ENCODE peak calls at places on chromosomes 11 and 22, in eight cellular contexts. O is spleen, W is GM12865, B is choroid plexus epithelial cell, X is mammary epithelial cell, S is lower lobe of right lung, N is MM.1S, Y is dorsolateral prefrontal cortex. T is an unnamed sample.
A peak's percentile ranks its signal among the peaks of the same experiment; 100 is the strongest.

GRCh38 chr11:34629711-34630110 is 8.8 kb downstream of the EHF start:
- DNase-seq in O (no peak), W (no peak), B (no peak), X (no peak), S (no peak), N (no peak), Y (no peak), T (no peak)

GRCh38 chr11:19524171-19524671 is 188.4 kb upstream of the NAV2 start:
- DNase-seq in O (no peak), W (no peak), B (peak; percentile 62), X (no peak), S (no peak), N (no peak), Y (peak; percentile 76), T (peak; percentile 1)

GRCh38 chr11:71563401-71563800 is 2.0 kb upstream of the KRTAP5-10 start:
- DNase-seq in O (no peak), W (peak; percentile 74), B (peak; percentile 78), X (peak; percentile 55), S (no peak), N (peak; percentile 38), Y (peak; percentile 14), T (peak; percentile 72)

GRCh38 chr11:112292785-112293407 is 32.2 kb upstream of the PLET1 start:
- DNase-seq in O (no peak), W (no peak), B (peak; percentile 95), X (peak; percentile 80), S (no peak), N (no peak), Y (no peak), T (peak; percentile 81)

GRCh38 chr22:25406510-25407210 is 157.8 kb upstream of the GRK3 start:
- DNase-seq in O (no peak), W (no peak), B (no peak), X (no peak), S (no peak), N (no peak), Y (no peak), T (no peak)

GRCh38 chr22:43570531-43571144 is 158.8 kb downstream of the MPPED1 start:
- DNase-seq in O (no peak), W (no peak), B (no peak), X (no peak), S (no peak), N (no peak), Y (no peak), T (no peak)

GRCh38 chr11:27626269-27626937 is 73.9 kb downstream of the BDNF start:
- DNase-seq in O (no peak), W (no peak), B (no peak), X (no peak), S (no peak), N (no peak), Y (no peak), T (no peak)

GRCh38 chr11:130178992-130179391 is 19.4 kb downstream of the ST14 start:
- DNase-seq in O (no peak), W (no peak), B (no peak), X (peak; percentile 71), S (no peak), N (no peak), Y (no peak), T (no peak)

GRCh38 chr11:44338721-44339529 is 29.0 kb upstream of the ALX4 start:
- DNase-seq in O (no peak), W (no peak), B (no peak), X (no peak), S (no peak), N (no peak), Y (no peak), T (no peak)

GRCh38 chr11:70415176-70415575 is 16.8 kb downstream of the CTTN start:
- DNase-seq in O (no peak), W (no peak), B (peak; percentile 96), X (peak; percentile 20), S (no peak), N (no peak), Y (no peak), T (peak; percentile 90)

GRCh38 chr22:31626427-31627150 is 35.4 kb downstream of the PISD start:
- DNase-seq in O (no peak), W (no peak), B (peak; percentile 37), X (no peak), S (no peak), N (no peak), Y (no peak), T (no peak)

GRCh38 chr11:100684101-100685065 is 2.7 kb upstream of the ARHGAP42 start:
- DNase-seq in O (no peak), W (peak; percentile 59), B (no peak), X (peak; percentile 71), S (no peak), N (peak; percentile 42), Y (no peak), T (no peak)

GRCh38 chr11:66085071-66085470 is 15.0 kb downstream of the PACS1 start:
- DNase-seq in O (no peak), W (no peak), B (peak; percentile 61), X (no peak), S (no peak), N (no peak), Y (no peak), T (no peak)

GRCh38 chr22:37442537-37442936 is 15.3 kb upstream of the ELFN2 start:
- DNase-seq in O (no peak), W (peak; percentile 18), B (peak; percentile 62), X (peak; percentile 67), S (no peak), N (no peak), Y (no peak), T (peak; percentile 33)

GRCh38 chr22:48423481-48423901 is 1404.2 kb downstream of the BRD1 start:
- DNase-seq in O (no peak), W (no peak), B (no peak), X (no peak), S (no peak), N (no peak), Y (no peak), T (peak; percentile 1)

DNA sequence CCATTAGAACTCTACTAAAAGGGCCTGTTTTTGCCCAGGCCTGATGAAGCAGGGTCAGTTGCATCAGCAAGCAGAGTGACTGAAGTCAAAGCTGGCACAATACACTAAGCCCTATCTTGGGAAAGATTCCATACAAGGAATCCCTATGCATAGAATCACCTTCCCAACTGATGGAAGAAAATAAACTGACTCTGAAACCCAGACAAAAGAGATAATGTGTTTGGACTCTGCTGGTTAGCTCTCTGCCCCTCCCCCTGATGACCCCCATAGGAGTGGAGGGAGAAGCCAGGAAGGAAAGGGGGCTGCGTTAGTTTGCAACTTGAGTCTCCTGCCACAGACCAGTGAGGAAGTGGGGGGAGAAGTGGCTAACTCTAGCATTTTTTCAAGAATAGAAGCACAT is 32.9 kb downstream of the GALNT18 start:
- DNase-seq in O (no peak), W (no peak), B (no peak), X (no peak), S (no peak), N (no peak), Y (no peak), T (no peak)
- H3K4me3 ChIP-seq in O (no peak overlapping the region), W (no peak overlapping the region), B (no peak overlapping the region), X (no peak overlapping the region), S (no peak overlapping the region), N (no peak overlapping the region), Y (no peak overlapping the region), T (no peak overlapping the region)

DNA sequence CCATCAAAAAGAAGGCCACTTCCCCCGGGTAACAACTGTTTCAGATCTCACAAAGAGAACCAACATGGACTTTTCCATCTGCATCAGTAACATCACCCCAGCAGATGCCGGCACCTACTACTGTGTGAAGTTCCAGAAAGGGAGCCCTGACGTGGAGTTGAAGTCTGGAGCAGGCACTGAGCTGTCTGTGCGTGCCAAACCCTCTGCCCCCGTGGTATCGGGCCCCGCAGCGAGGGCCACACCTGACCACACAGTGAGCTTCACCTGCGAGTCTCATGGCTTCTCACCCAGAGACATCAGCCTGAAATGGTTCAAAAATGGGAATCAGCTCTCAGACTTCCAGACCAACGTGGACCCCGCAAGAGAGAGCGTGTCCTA is 3.7 kb downstream of the SEC14L6 start:
- DNase-seq in O (no peak), W (no peak), B (no peak), X (no peak), S (no peak), N (no peak), Y (no peak), T (no peak)
- H3K4me3 ChIP-seq in O (no peak overlapping the region), W (no peak overlapping the region), B (peak overlapping the region; percentile 37), X (no peak overlapping the region), S (peak overlapping the region; percentile 51), N (no peak overlapping the region), Y (peak overlapping the region; percentile 66), T (no peak overlapping the region)

GRCh38 chr22:49725516-49725915 is 102.2 kb downstream of the BRD1 start:
- DNase-seq in O (no peak), W (no peak), B (no peak), X (no peak), S (no peak), N (no peak), Y (no peak), T (no peak)

GRCh38 chr22:49724893-49725489 is 102.7 kb downstream of the BRD1 start:
- DNase-seq in O (peak; percentile 88), W (peak; percentile 24), B (peak; percentile 62), X (peak; percentile 33), S (peak; percentile 67), N (peak; percentile 72), Y (peak; percentile 62), T (peak; percentile 34)

GRCh38 chr22:49723478-49724029 is 104.1 kb downstream of the BRD1 start:
- DNase-seq in O (no peak), W (no peak), B (no peak), X (no peak), S (no peak), N (no peak), Y (no peak), T (no peak)

GRCh38 chr22:49726022-49726681 is 101.5 kb downstream of the BRD1 start:
- DNase-seq in O (no peak), W (no peak), B (no peak), X (no peak), S (no peak), N (no peak), Y (no peak), T (no peak)

DNA sequence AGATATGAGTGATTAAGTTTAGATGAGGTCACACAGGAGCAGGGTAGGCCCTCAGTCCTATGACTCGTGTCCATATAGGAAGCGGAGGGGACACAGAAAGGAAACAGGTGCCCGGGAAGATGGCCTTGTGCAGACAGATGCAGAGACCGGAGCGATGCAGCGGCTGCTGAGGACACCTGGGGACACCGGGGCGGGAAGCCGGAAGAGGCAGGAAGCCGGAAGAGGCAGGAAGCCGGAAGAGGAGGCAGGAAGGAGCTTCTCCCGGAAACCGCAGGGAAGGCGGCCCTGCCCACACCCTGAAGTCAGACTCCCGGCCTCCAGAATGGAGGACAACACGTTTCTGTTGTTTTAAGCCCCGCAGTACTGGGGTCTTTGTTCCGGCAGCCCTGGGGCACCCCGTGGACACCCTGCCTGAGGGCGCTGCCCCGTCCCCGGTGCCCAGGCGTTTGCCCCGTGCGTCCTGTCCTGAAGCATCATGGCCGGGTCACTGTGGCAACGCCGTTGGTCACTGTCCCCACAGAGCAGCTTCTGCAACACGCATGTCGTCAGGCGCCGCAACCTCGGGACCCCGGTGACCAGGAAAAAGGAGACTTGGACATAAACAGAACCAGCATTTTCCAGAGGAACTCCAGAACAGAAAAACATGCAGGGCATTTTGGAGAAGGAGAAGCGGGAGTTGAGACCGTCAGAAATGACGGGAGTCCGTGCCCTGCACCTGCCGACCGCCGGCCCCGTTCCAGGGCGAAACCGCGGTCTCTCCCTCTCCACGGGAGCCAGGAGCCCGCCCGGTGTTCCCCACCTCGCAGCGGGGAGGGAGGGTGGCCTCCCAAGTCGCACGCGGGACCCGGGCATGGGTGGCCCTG is 103.4 kb downstream of the BRD1 start:
- DNase-seq in O (no peak), W (no peak), B (no peak), X (no peak), S (no peak), N (no peak), Y (no peak), T (no peak)
- H3K4me3 ChIP-seq in O (peak overlapping the region; percentile 43), W (no peak overlapping the region), B (no peak overlapping the region), X (no peak overlapping the region), S (peak overlapping the region; percentile 51), N (peak overlapping the region; percentile 50), Y (peak overlapping the region; percentile 59), T (no peak overlapping the region)

GRCh38 chr11:57800444-57801184 is 39.0 kb downstream of the CTNND1 start:
- DNase-seq in O (no peak), W (peak; percentile 74), B (peak; percentile 85), X (peak; percentile 86), S (no peak), N (peak; percentile 61), Y (no peak), T (peak; percentile 47)
- H3K4me3 ChIP-seq in O (no peak overlapping the region), W (no peak overlapping the region), B (no peak overlapping the region), X (no peak overlapping the region), S (peak overlapping the region; percentile 2), N (no peak overlapping the region), Y (peak overlapping the region; percentile 7), T (no peak overlapping the region)

T was measured in brain microvascular endothelial cell.